ENCODE peak calls at places on chromosome X, in six cellular contexts. C is HEK293T, J is HepG2, Z is A549, L is K562, Q is GM12878. Y is an unnamed sample.

GRCh38 chrX:139199945-139200344 is 330.6 kb upstream of the F9 start:
- DNase-seq in Z (no peak), L (peak; percentile 14), Q (no peak), J (no peak), C (no peak), Y (no peak)

GRCh38 chrX:71923516-71923915 is 12.9 kb downstream of the NHSL2 start:
- DNase-seq in C (no peak), J (no peak), Z (no peak), L (no peak), Q (no peak), Y (no peak)

GRCh38 chrX:110420771-110421498 is 62.3 kb downstream of the RTL9 start:
- DNase-seq in J (no peak), Q (no peak), Z (peak; percentile 13), C (peak; percentile 58), L (no peak), Y (peak; percentile 34)

GRCh38 chrX:68920541-68920940 is 91.7 kb downstream of the EFNB1 start:
- DNase-seq in L (no peak), C (no peak), J (no peak), Q (no peak), Z (no peak), Y (no peak)

GRCh38 chrX:13432776-13433605 is 113.1 kb upstream of the ATXN3L start:
- DNase-seq in J (no peak), Q (no peak), L (no peak), C (no peak), Z (no peak), Y (peak; percentile 84)

GRCh38 chrX:76931518-76931917 is 504.0 kb downstream of the MAGEE1 start:
- DNase-seq in Z (no peak), J (no peak), L (no peak), Q (no peak), C (no peak), Y (no peak)

GRCh38 chrX:21354725-21355124 is 19.5 kb upstream of the CNKSR2 start:
- DNase-seq in J (peak; percentile 1), Q (no peak), L (no peak), Z (no peak), C (no peak), Y (no peak)

GRCh38 chrX:9897761-9898161 is 69.4 kb upstream of the CLDN34 start:
- DNase-seq in Q (no peak), C (no peak), L (no peak), J (no peak), Z (no peak), Y (peak; percentile 97)

GRCh38 chrX:2627272-2627867 is 63.7 kb upstream of the CD99 start:
- DNase-seq in C (peak; percentile 34), Q (no peak), L (peak; percentile 17), Z (peak; percentile 48), J (peak; percentile 71), Y (peak; percentile 27)

GRCh38 chrX:46574337-46574940 is 874 bp downstream of the CHST7 start:
- DNase-seq in L (no peak), J (peak; percentile 12), C (no peak), Z (no peak), Q (no peak), Y (no peak)

GRCh38 chrX:103789004-103789403 is 12.4 kb downstream of the PLP1 start:
- DNase-seq in C (no peak), L (no peak), Z (no peak), J (no peak), Q (no peak), Y (no peak)

GRCh38 chrX:12709047-12709446 is 82.2 kb upstream of the PRPS2 start:
- DNase-seq in C (no peak), Q (no peak), L (no peak), Z (no peak), J (no peak), Y (no peak)

GRCh38 chrX:1427756-1428155 is 25.0 kb downstream of the ASMTL start:
- DNase-seq in Z (no peak), J (no peak), C (no peak), Q (no peak), L (no peak), Y (no peak)

GRCh38 chrX:101206471-101206870 is 13.1 kb upstream of the DRP2 start:
- DNase-seq in J (peak; percentile 16), Z (peak; percentile 15), L (peak; percentile 19), C (peak; percentile 53), Q (no peak), Y (peak; percentile 58)

GRCh38 chrX:151396042-151396826 is 772 bp upstream of the VMA21 start:
- DNase-seq in C (no peak), Q (peak; percentile 2), Z (no peak), L (no peak), J (peak; percentile 49), Y (peak; percentile 43)

GRCh38 chrX:151984328-151984727 is 9.9 kb upstream of the GABRE start:
- DNase-seq in L (no peak), C (no peak), J (peak; percentile 50), Z (no peak), Q (no peak), Y (peak; percentile 46)

GRCh38 chrX:113400193-113400704 is 559.6 kb upstream of the AMOT start:
- DNase-seq in J (peak; percentile 14), Z (no peak), C (no peak), Q (no peak), L (no peak), Y (no peak)

GRCh38 chrX:19725545-19726102 is 161.8 kb downstream of the SH3KBP1 start:
- DNase-seq in J (no peak), C (no peak), L (no peak), Q (no peak), Z (no peak), Y (peak; percentile 12)

GRCh38 chrX:24877854-24878650 is 137.7 kb downstream of the ARX start:
- DNase-seq in J (peak; percentile 5), C (no peak), Z (peak; percentile 7), L (no peak), Q (no peak), Y (peak; percentile 45)

GRCh38 chrX:133654801-133655200 is 239.5 kb upstream of the GPC4 start:
- DNase-seq in C (no peak), Q (no peak), L (no peak), J (no peak), Z (no peak), Y (peak; percentile 19)

GRCh38 chrX:31705816-31706215 is 634.0 kb upstream of the FTHL17 start:
- DNase-seq in C (no peak), Z (no peak), Q (no peak), L (no peak), J (no peak), Y (no peak)

DNA sequence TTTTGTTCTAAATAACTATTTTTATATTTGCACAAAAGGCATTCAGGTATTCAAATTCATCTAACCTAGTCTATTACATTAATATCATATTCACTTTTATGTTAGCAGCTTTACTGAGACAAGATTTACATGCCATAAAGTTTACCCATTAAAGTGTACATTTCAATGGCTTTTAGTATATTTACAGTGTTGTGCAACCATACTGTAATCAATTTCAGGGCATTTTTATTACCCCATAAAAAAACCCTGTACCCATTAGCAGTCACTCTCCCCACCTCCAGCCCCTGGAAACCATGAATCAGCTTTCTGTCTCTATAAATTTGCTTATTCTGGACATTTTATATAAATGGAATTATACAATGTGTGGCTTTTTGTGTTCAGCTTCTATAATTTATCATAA is 95.9 kb upstream of the IL1RAPL1 start:
- DNase-seq in Z (no peak), L (no peak), Q (no peak), J (no peak), C (no peak), Y (no peak)
- TF ChIP-seq BHLHE40 in Z (no peak), L (no peak), Q (no peak), J (no peak), C (no peak), Y (no peak)

DNA sequence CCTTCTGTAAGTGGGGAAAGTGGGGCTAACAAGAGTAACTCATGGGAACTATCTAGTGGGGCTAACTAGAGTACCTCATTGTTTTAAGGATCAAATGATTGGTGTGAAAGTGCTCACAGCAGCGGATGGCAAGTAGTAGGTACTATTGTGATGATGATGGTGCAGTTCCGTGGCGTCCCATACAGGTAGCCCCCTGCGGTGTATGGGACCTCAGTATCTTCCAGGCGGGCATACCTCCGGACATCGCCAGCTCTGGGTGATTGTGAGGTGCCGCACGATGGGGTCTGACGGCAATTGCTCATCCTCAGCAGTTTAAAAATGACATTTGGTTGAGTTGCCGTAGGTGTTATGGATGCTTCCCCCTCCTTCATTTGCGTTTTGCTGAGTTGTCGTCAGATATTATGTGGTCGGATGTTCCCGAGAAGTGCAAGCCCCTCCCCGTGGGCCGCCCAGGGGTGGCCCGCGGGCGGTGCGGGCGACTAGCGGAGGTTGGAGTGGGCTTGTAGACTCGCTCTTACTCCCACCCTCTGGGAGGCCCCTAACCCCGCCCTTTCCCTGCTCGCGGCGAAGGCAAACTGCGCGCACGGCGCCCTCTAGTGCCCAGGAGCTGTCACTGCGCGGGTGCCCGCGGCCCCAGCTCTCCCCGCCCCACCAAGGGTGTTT is 18.3 kb upstream of the GPR101 start:
- DNase-seq in Z (peak; percentile 58), J (peak; percentile 21), L (peak; percentile 82), C (peak; percentile 89), Q (peak; percentile 1), Y (peak; percentile 17)
- TF ChIP-seq BHLHE40 in Z (no peak), J (no peak), L (no peak), C (no peak), Q (no peak), Y (no peak)

GRCh38 chrX:106995678-106996077 is 4.3 kb downstream of the MORC4 start:
- DNase-seq in J (no peak), Z (no peak), C (no peak), L (no peak), Q (no peak), Y (no peak)

GRCh38 chrX:106997611-106998010 is 2.4 kb downstream of the MORC4 start:
- DNase-seq in Z (no peak), C (no peak), J (no peak), L (no peak), Q (no peak), Y (no peak)

GRCh38 chrX:107000013-107000515 is at the start of gene MORC4:
- DNase-seq in Q (no peak), Z (peak; percentile 34), C (peak; percentile 80), L (peak; percentile 16), J (peak; percentile 65), Y (peak; percentile 81)

DNA sequence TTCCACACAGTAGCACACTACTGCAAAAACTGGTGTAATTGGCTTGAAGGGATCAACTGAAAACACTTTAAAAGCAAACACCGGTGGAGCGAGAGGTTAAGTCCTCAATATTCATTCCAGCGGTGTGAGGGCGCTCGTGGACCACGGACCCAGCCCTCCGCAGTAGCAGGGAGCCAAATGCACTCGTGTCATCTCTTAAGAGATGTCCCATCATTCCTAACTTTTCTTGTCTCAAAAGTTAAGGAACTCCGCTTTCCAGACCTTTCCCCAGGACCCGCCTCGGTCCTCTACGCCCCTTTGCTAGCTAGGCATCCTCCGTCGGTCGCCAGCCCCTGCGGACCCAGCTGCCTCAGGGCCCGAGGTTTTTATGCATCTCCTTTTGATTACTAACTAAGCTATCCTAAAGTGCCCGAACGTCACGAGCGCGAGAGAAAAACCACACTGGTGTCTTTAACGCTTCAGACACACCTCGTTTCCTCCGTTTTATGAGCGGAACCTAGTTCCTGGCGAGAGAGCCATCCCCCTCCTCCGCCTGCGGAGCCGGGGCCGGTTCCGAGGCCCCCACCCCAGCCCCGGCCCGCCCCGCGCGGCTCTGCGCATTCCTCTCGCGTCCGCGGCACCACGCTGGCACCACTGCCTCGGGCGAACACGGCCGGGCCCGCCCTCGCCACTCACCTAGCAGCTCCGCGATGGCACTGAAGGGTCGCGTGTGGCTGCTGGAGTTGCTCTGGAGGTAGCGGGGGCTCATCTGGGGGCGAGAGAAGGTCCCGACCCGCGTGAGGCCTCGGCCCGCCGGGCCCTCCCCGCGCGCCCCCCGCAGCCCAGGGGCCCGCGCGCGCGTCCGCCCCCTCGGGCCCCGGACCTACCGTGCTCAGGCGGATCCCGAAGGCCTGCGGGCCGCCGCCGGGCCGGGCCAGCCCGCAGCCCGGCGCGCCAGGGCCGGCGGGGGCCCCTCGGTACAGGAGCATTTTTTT is 723 bp downstream of the MORC4 start:
- DNase-seq in C (peak; percentile 50), Q (no peak), L (no peak), Z (peak; percentile 25), J (peak; percentile 28), Y (peak; percentile 49)
- TF ChIP-seq BHLHE40 in C (no peak), Q (no peak), L (no peak), Z (no peak), J (no peak), Y (no peak)

GRCh38 chrX:125736008-125736729 is 416.5 kb downstream of the TEX13C start:
- DNase-seq in Z (no peak), J (no peak), L (no peak), C (no peak), Q (no peak), Y (no peak)
- TF ChIP-seq BHLHE40 in Z (no peak), J (no peak), L (no peak), C (no peak), Q (no peak), Y (no peak)